ENCODE peak calls at places on chromosomes 5 and 9, in eight cellular contexts. One of them, this sample, is unnamed.

GRCh38 chr5:80275347-80275746 is 19.5 kb upstream of the SERINC5 start:
- DNase-seq in GM12892: no peak
- DNase-seq in GM12878: no peak
- DNase-seq in heart left ventricle: no peak
- DNase-seq in A549: peak; percentile 41
- DNase-seq in adrenal gland: no peak
- DNase-seq in NB4: peak; percentile 63
- DNase-seq in erythroblast: peak; percentile 39
- DNase-seq in this sample: no peak

GRCh38 chr9:99919930-99920329 is 13.5 kb downstream of the STX17 start:
- DNase-seq in GM12892: no peak
- DNase-seq in GM12878: no peak
- DNase-seq in heart left ventricle: no peak
- DNase-seq in A549: no peak
- DNase-seq in adrenal gland: no peak
- DNase-seq in NB4: no peak
- DNase-seq in erythroblast: no peak
- DNase-seq in this sample: no peak

GRCh38 chr5:142748132-142748531 is 22.0 kb upstream of the ARHGAP26 start:
- DNase-seq in GM12892: no peak
- DNase-seq in GM12878: no peak
- DNase-seq in heart left ventricle: no peak
- DNase-seq in A549: no peak
- DNase-seq in adrenal gland: no peak
- DNase-seq in NB4: no peak
- DNase-seq in erythroblast: no peak
- DNase-seq in this sample: no peak

GRCh38 chr5:141343242-141343952 is at the start of gene PCDHGA3:
- DNase-seq in GM12892: no peak
- DNase-seq in GM12878: no peak
- DNase-seq in heart left ventricle: no peak
- DNase-seq in A549: peak; percentile 61
- DNase-seq in adrenal gland: no peak
- DNase-seq in NB4: peak; percentile 50
- DNase-seq in erythroblast: peak; percentile 25
- DNase-seq in this sample: no peak

GRCh38 chr5:56686337-56687198 is 128.8 kb upstream of the MAP3K1 start:
- DNase-seq in GM12892: no peak
- DNase-seq in GM12878: peak; percentile 46
- DNase-seq in heart left ventricle: no peak
- DNase-seq in A549: no peak
- DNase-seq in adrenal gland: no peak
- DNase-seq in NB4: peak; percentile 51
- DNase-seq in erythroblast: no peak
- DNase-seq in this sample: no peak

GRCh38 chr5:142167458-142167857 is 58.9 kb downstream of the NDFIP1 start:
- DNase-seq in GM12892: no peak
- DNase-seq in GM12878: no peak
- DNase-seq in heart left ventricle: no peak
- DNase-seq in A549: peak; percentile 18
- DNase-seq in adrenal gland: no peak
- DNase-seq in NB4: no peak
- DNase-seq in erythroblast: no peak
- DNase-seq in this sample: no peak

GRCh38 chr5:149860801-149861322 is 83.7 kb downstream of the PDE6A start:
- DNase-seq in GM12892: peak; percentile 41
- DNase-seq in GM12878: peak; percentile 33
- DNase-seq in heart left ventricle: no peak
- DNase-seq in A549: peak; percentile 36
- DNase-seq in adrenal gland: no peak
- DNase-seq in NB4: no peak
- DNase-seq in erythroblast: no peak
- DNase-seq in this sample: peak; percentile 65

GRCh38 chr5:180467576-180467975 is 26.6 kb upstream of the CNOT6 start:
- DNase-seq in GM12892: no peak
- DNase-seq in GM12878: no peak
- DNase-seq in heart left ventricle: no peak
- DNase-seq in A549: no peak
- DNase-seq in adrenal gland: no peak
- DNase-seq in NB4: no peak
- DNase-seq in erythroblast: no peak
- DNase-seq in this sample: no peak

GRCh38 chr9:75185585-75186170 is 97.4 kb downstream of the OSTF1 start:
- DNase-seq in GM12892: no peak
- DNase-seq in GM12878: no peak
- DNase-seq in heart left ventricle: peak; percentile 25
- DNase-seq in A549: peak; percentile 59
- DNase-seq in adrenal gland: peak; percentile 22
- DNase-seq in NB4: peak; percentile 45
- DNase-seq in erythroblast: peak; percentile 60
- DNase-seq in this sample: no peak

GRCh38 chr9:69931340-69931739 is 110.7 kb downstream of the CFAP95 start:
- DNase-seq in GM12892: no peak
- DNase-seq in GM12878: no peak
- DNase-seq in heart left ventricle: no peak
- DNase-seq in A549: no peak
- DNase-seq in adrenal gland: no peak
- DNase-seq in NB4: peak; percentile 0
- DNase-seq in erythroblast: no peak
- DNase-seq in this sample: no peak

GRCh38 chr9:130981002-130981760 is 27.8 kb upstream of the LAMC3 start:
- DNase-seq in GM12892: no peak
- DNase-seq in GM12878: no peak
- DNase-seq in heart left ventricle: no peak
- DNase-seq in A549: no peak
- DNase-seq in adrenal gland: no peak
- DNase-seq in NB4: peak; percentile 89
- DNase-seq in erythroblast: no peak
- DNase-seq in this sample: no peak

GRCh38 chr9:119289740-119290139 is 79.5 kb downstream of the BRINP1 start:
- DNase-seq in GM12892: peak; percentile 13
- DNase-seq in GM12878: no peak
- DNase-seq in heart left ventricle: peak; percentile 47
- DNase-seq in A549: peak; percentile 53
- DNase-seq in adrenal gland: peak; percentile 68
- DNase-seq in NB4: peak; percentile 70
- DNase-seq in erythroblast: peak; percentile 67
- DNase-seq in this sample: peak; percentile 56

GRCh38 chr5:149605998-149606721 is 24.9 kb downstream of the ARHGEF37 start:
- DNase-seq in GM12892: peak; percentile 49
- DNase-seq in GM12878: peak; percentile 81
- DNase-seq in heart left ventricle: no peak
- DNase-seq in A549: peak; percentile 95
- DNase-seq in adrenal gland: no peak
- DNase-seq in NB4: no peak
- DNase-seq in erythroblast: peak; percentile 94
- DNase-seq in this sample: peak; percentile 78

GRCh38 chr5:96093340-96093739 is 131.7 kb upstream of the ELL2 start:
- DNase-seq in GM12892: no peak
- DNase-seq in GM12878: no peak
- DNase-seq in heart left ventricle: no peak
- DNase-seq in A549: no peak
- DNase-seq in adrenal gland: no peak
- DNase-seq in NB4: no peak
- DNase-seq in erythroblast: no peak
- DNase-seq in this sample: no peak

GRCh38 chr5:68505917-68506860 is 290.6 kb downstream of the PIK3R1 start:
- DNase-seq in GM12892: no peak
- DNase-seq in GM12878: no peak
- DNase-seq in heart left ventricle: no peak
- DNase-seq in A549: peak; percentile 56
- DNase-seq in adrenal gland: no peak
- DNase-seq in NB4: no peak
- DNase-seq in erythroblast: no peak
- DNase-seq in this sample: no peak

GRCh38 chr9:91914404-91914803 is 35.6 kb downstream of the ROR2 start:
- DNase-seq in GM12892: no peak
- DNase-seq in GM12878: no peak
- DNase-seq in heart left ventricle: no peak
- DNase-seq in A549: no peak
- DNase-seq in adrenal gland: no peak
- DNase-seq in NB4: peak; percentile 41
- DNase-seq in erythroblast: peak; percentile 11
- DNase-seq in this sample: no peak

GRCh38 chr5:175830586-175831300 is 40.6 kb upstream of the CPLX2 start:
- DNase-seq in GM12892: no peak
- DNase-seq in GM12878: no peak
- DNase-seq in heart left ventricle: no peak
- DNase-seq in A549: no peak
- DNase-seq in adrenal gland: no peak
- DNase-seq in NB4: no peak
- DNase-seq in erythroblast: no peak
- DNase-seq in this sample: no peak
- TF ChIP-seq POLR2A in GM12892: no peak
- TF ChIP-seq POLR2A in GM12878: no peak
- TF ChIP-seq POLR2A in heart left ventricle: no peak
- TF ChIP-seq POLR2A in A549: no peak
- TF ChIP-seq POLR2A in adrenal gland: no peak
- TF ChIP-seq POLR2A in NB4: no peak
- TF ChIP-seq POLR2A in erythroblast: no peak
- TF ChIP-seq POLR2A in this sample: no peak

GRCh38 chr5:138213161-138214029 is at the start of gene CDC23:
- DNase-seq in GM12892: peak; percentile 89
- DNase-seq in GM12878: peak; percentile 94
- DNase-seq in heart left ventricle: peak; percentile 93
- DNase-seq in A549: peak; percentile 99
- DNase-seq in adrenal gland: peak; percentile 96
- DNase-seq in NB4: peak; percentile 97
- DNase-seq in erythroblast: peak; percentile 97
- DNase-seq in this sample: peak; percentile 86
- TF ChIP-seq POLR2A in GM12892: peak; percentile 87
- TF ChIP-seq POLR2A in GM12878: peak; percentile 93
- TF ChIP-seq POLR2A in heart left ventricle: peak; percentile 51
- TF ChIP-seq POLR2A in A549: peak; percentile 60
- TF ChIP-seq POLR2A in adrenal gland: no peak
- TF ChIP-seq POLR2A in NB4: peak; percentile 66
- TF ChIP-seq POLR2A in erythroblast: peak; percentile 89
- TF ChIP-seq POLR2A in this sample: peak; percentile 71

DNA sequence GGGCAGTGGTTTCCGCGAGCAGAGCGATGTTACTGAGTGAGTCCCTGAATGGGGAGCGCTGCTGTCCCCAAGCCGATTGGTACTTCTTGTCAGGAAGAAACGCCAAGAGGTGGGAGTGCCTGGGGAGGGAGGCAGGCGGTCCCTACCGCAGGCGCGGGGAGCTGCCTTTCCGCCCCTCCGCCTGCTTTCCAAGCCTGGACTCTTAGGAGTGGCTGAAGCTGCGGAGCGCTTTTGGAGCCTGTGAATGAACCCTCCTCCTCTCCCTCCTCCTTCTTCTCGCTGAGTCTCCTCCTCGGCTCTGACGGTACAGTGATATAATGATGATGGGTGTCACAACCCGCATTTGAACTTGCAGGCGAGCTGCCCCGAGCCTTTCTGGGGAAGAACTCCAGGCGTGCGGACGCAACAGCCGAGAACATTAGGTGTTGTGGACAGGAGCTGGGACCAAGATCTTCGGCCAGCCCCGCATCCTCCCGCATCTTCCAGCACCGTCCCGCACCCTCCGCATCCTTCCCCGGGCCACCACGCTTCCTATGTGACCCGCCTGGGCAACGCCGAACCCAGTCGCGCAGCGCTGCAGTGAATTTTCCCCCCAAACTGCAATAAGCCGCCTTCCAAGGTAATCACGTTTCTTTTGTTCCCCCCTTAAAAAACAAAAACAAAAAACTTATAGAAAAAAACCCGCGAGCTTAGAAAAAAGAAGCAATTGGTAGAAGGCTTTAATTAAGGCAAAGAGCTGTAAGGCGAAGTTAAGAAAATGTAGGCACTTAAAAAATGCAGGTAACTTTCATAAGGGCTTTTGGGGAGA is at the start of gene VCAN:
- DNase-seq in GM12892: no peak
- DNase-seq in GM12878: no peak
- DNase-seq in heart left ventricle: peak; percentile 61
- DNase-seq in A549: peak; percentile 47
- DNase-seq in adrenal gland: peak; percentile 74
- DNase-seq in NB4: peak; percentile 10
- DNase-seq in erythroblast: no peak
- DNase-seq in this sample: no peak
- TF ChIP-seq POLR2A in GM12892: no peak
- TF ChIP-seq POLR2A in GM12878: no peak
- TF ChIP-seq POLR2A in heart left ventricle: peak; percentile 37
- TF ChIP-seq POLR2A in A549: peak; percentile 27
- TF ChIP-seq POLR2A in adrenal gland: no peak
- TF ChIP-seq POLR2A in NB4: no peak
- TF ChIP-seq POLR2A in erythroblast: no peak
- TF ChIP-seq POLR2A in this sample: no peak

GRCh38 chr9:105694320-105694847 is at the start of gene TMEM38B:
- DNase-seq in GM12892: peak; percentile 81
- DNase-seq in GM12878: no peak
- DNase-seq in heart left ventricle: peak; percentile 87
- DNase-seq in A549: peak; percentile 59
- DNase-seq in adrenal gland: peak; percentile 79
- DNase-seq in NB4: peak; percentile 80
- DNase-seq in erythroblast: peak; percentile 92
- DNase-seq in this sample: peak; percentile 97
- TF ChIP-seq POLR2A in GM12892: peak; percentile 74
- TF ChIP-seq POLR2A in GM12878: peak; percentile 71
- TF ChIP-seq POLR2A in heart left ventricle: peak; percentile 63
- TF ChIP-seq POLR2A in A549: peak; percentile 63
- TF ChIP-seq POLR2A in adrenal gland: peak; percentile 48
- TF ChIP-seq POLR2A in NB4: peak; percentile 83
- TF ChIP-seq POLR2A in erythroblast: peak; percentile 60
- TF ChIP-seq POLR2A in this sample: peak; percentile 76

GRCh38 chr5:154287136-154287535 is 96.6 kb downstream of the GALNT10 start:
- DNase-seq in GM12892: no peak
- DNase-seq in GM12878: no peak
- DNase-seq in heart left ventricle: no peak
- DNase-seq in A549: peak; percentile 88
- DNase-seq in adrenal gland: peak; percentile 42
- DNase-seq in NB4: no peak
- DNase-seq in erythroblast: no peak
- DNase-seq in this sample: peak; percentile 53
- TF ChIP-seq POLR2A in GM12892: no peak
- TF ChIP-seq POLR2A in GM12878: no peak
- TF ChIP-seq POLR2A in heart left ventricle: no peak
- TF ChIP-seq POLR2A in A549: no peak
- TF ChIP-seq POLR2A in adrenal gland: no peak
- TF ChIP-seq POLR2A in NB4: no peak
- TF ChIP-seq POLR2A in erythroblast: no peak
- TF ChIP-seq POLR2A in this sample: no peak

DNA sequence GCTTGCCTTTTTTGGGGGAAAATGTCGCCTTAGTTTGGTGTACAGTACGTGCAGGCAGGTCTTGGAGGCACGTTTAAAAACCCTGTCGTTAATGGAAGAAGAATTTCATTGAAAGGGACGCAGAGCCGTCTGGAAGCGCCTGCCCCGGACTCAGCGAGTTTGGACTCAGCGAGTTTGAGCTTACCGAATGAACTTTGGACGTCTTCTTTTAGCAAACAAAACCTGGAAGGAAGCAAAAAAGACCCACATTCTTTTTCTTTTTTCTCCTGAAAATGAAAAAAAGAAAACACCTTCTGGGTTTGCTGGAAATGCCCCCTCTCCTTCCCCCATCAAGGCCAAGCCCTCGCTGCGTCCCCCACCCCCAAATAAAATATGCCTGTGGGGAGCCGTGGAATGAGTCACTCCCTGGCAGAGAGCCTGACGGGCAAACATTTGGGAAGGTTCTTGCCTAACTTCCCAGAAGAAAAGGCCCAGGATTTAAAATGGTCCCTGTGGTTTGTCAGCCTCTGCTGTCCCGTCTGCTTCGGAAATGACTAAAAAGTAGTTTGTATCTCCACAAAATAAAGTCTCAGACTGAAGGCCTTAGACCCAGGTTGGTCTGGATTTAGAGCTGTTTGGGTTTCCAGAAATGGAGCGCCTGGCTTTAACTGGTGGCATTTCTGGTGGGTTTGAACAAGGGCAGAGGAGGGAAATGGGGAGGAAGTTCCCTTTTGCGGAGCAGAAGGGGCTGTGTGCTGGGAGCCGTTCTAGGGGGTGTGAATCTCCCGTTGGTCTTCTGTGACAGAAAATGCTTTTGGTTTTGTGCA is 1.7 kb downstream of the NEK6 start:
- DNase-seq in GM12892: no peak
- DNase-seq in GM12878: no peak
- DNase-seq in heart left ventricle: no peak
- DNase-seq in A549: peak; percentile 84
- DNase-seq in adrenal gland: peak; percentile 79
- DNase-seq in NB4: peak; percentile 59
- DNase-seq in erythroblast: no peak
- DNase-seq in this sample: peak; percentile 92
- TF ChIP-seq POLR2A in GM12892: no peak
- TF ChIP-seq POLR2A in GM12878: no peak
- TF ChIP-seq POLR2A in heart left ventricle: no peak
- TF ChIP-seq POLR2A in A549: no peak
- TF ChIP-seq POLR2A in adrenal gland: no peak
- TF ChIP-seq POLR2A in NB4: no peak
- TF ChIP-seq POLR2A in erythroblast: no peak
- TF ChIP-seq POLR2A in this sample: no peak

This sample was measured in H54.